ENCODE peak calls at places on chromosomes 12 and 14, in four cellular contexts. O is cardiac fibroblast, B is HepG2, C is WERI-Rb-1. S is an unnamed sample.
A peak's percentile ranks its signal among the peaks of the same experiment; 100 is the strongest.

GRCh38 chr12:19129486-19130223 is at the start of gene PLEKHA5:
- DNase-seq in O (peak; percentile 85), B (peak; percentile 44), C (peak; percentile 87), S (peak; percentile 76)

GRCh38 chr12:132014092-132014914 is 64.6 kb downstream of the EP400 start:
- DNase-seq in O (no peak), B (no peak), C (no peak), S (no peak)

GRCh38 chr12:93441111-93441616 is 583 bp downstream of the UBE2N start:
- DNase-seq in O (peak; percentile 25), B (no peak), C (no peak), S (peak; percentile 51)

GRCh38 chr12:113135178-113136127 is at the start of gene RASAL1:
- DNase-seq in O (no peak), B (peak; percentile 25), C (peak; percentile 87), S (peak; percentile 46)

GRCh38 chr12:47316609-47317049 is 236.9 kb upstream of the AMIGO2 start:
- DNase-seq in O (peak; percentile 53), B (no peak), C (no peak), S (no peak)

GRCh38 chr12:15837141-15837781 is 44.9 kb upstream of the STRAP start:
- DNase-seq in O (peak; percentile 80), B (no peak), C (no peak), S (no peak)

GRCh38 chr14:21711360-21711961 is 37.8 kb upstream of the OR4E1 start:
- DNase-seq in O (peak; percentile 57), B (peak; percentile 66), C (no peak), S (peak; percentile 34)

GRCh38 chr12:52126605-52127578 is 47.4 kb downstream of the SMIM41 start:
- DNase-seq in O (peak; percentile 75), B (no peak), C (no peak), S (no peak)

GRCh38 chr14:77243853-77244252 is 27.2 kb downstream of the NGB start:
- DNase-seq in O (no peak), B (no peak), C (no peak), S (no peak)

GRCh38 chr14:74933925-74934435 is 10.9 kb upstream of the RPS6KL1 start:
- DNase-seq in O (no peak), B (no peak), C (no peak), S (no peak)

GRCh38 chr14:52015411-52016030 is 26.2 kb downstream of the RTRAF start:
- DNase-seq in O (no peak), B (peak; percentile 8), C (peak; percentile 57), S (peak; percentile 12)

GRCh38 chr12:21989819-21990412 is 48.7 kb upstream of the ABCC9 start:
- DNase-seq in O (peak; percentile 65), B (peak; percentile 1), C (no peak), S (no peak)

GRCh38 chr14:99947695-99948094 is 117.5 kb upstream of the EVL start:
- DNase-seq in O (peak; percentile 26), B (peak; percentile 15), C (no peak), S (no peak)

GRCh38 chr12:52630609-52631200 is 12.3 kb upstream of the KRT73 start:
- DNase-seq in O (no peak), B (no peak), C (no peak), S (no peak)

GRCh38 chr12:2322554-2323120 is 269.9 kb downstream of the CACNA1C start:
- DNase-seq in O (no peak), B (no peak), C (no peak), S (no peak)

GRCh38 chr12:113276306-113276705 is 55.0 kb downstream of the TPCN1 start:
- DNase-seq in O (peak; percentile 79), B (no peak), C (no peak), S (no peak)

GRCh38 chr14:33918256-33918655 is 32.6 kb downstream of the EGLN3 start:
- DNase-seq in O (peak; percentile 15), B (no peak), C (no peak), S (no peak)

GRCh38 chr12:48105867-48106563 is at the start of gene SENP1:
- DNase-seq in O (peak; percentile 91), B (peak; percentile 80), C (peak; percentile 92), S (peak; percentile 87)

GRCh38 chr12:79685068-79685467 is 5.7 kb downstream of the PAWR start:
- DNase-seq in O (no peak), B (peak; percentile 26), C (no peak), S (no peak)

GRCh38 chr14:103879570-103880333 is 32.4 kb upstream of the PPP1R13B start:
- DNase-seq in O (peak; percentile 59), B (peak; percentile 97), C (no peak), S (peak; percentile 96)

GRCh38 chr14:45252356-45253069 is 489 bp downstream of the MIS18BP1 start:
- DNase-seq in O (peak; percentile 16), B (no peak), C (no peak), S (peak; percentile 33)

GRCh38 chr12:123396543-123396942 is 12.6 kb downstream of the KMT5A start:
- DNase-seq in O (no peak), B (no peak), C (no peak), S (no peak)

GRCh38 chr12:42589465-42590323 is at the start of gene PRICKLE1:
- DNase-seq in O (peak; percentile 67), B (no peak), C (peak; percentile 39), S (peak; percentile 23)

GRCh38 chr14:103808403-103809001 is 38.9 kb downstream of the PPP1R13B start:
- DNase-seq in O (peak; percentile 85), B (peak; percentile 58), C (peak; percentile 71), S (peak; percentile 78)

GRCh38 chr14:89498836-89499235 is 81.8 kb upstream of the FOXN3 start:
- DNase-seq in O (no peak), B (no peak), C (no peak), S (no peak)

GRCh38 chr14:24052656-24053547 is 1.1 kb downstream of the CARMIL3 start:
- DNase-seq in O (no peak), B (no peak), C (no peak), S (no peak)

GRCh38 chr12:130911933-130912332 is 40.1 kb downstream of the RAN start:
- DNase-seq in O (no peak), B (no peak), C (no peak), S (no peak)

GRCh38 chr14:54470701-54471100 is 18.1 kb downstream of the GMFB start:
- DNase-seq in O (no peak), B (no peak), C (no peak), S (peak; percentile 81)

GRCh38 chr12:116551952-116552749 is 7.0 kb upstream of the MAP1LC3B2 start:
- DNase-seq in O (peak; percentile 75), B (no peak), C (no peak), S (no peak)

GRCh38 chr12:88993655-88994054 is 358.6 kb downstream of the DUSP6 start:
- DNase-seq in O (peak; percentile 84), B (peak; percentile 36), C (no peak), S (peak; percentile 60)